ENCODE peak calls at places on chromosomes 7 and 10, in four cellular contexts. B is GM23248, G is fibroblast of the aortic adventitia, M is astrocyte of the cerebellum. T is an unnamed sample.

GRCh38 chr10:128078136-128078969 is 47.9 kb downstream of the MKI67 start:
- DNase-seq in M (peak), B (peak), G (peak), T (peak)

GRCh38 chr7:37311282-37311868 is 137.3 kb downstream of the ELMO1 start:
- DNase-seq in B (peak), G (no peak), M (peak), T (no peak)

GRCh38 chr10:121942749-121943148 is 14.9 kb upstream of the ATE1 start:
- DNase-seq in M (peak), G (peak), B (peak), T (peak)

GRCh38 chr10:60135020-60135419 is 228.7 kb upstream of the CCDC6 start:
- DNase-seq in B (no peak), G (no peak), M (no peak), T (no peak)

GRCh38 chr10:79046326-79046725 is 22.4 kb upstream of the ZMIZ1 start:
- DNase-seq in M (no peak), G (no peak), B (no peak), T (no peak)

GRCh38 chr10:110407301-110408170 is 90.2 kb upstream of the DUSP5 start:
- DNase-seq in G (peak), M (no peak), B (peak), T (peak)

GRCh38 chr7:5448378-5449042 is 24.9 kb upstream of the TNRC18 start:
- DNase-seq in B (no peak), M (no peak), G (no peak), T (peak)

GRCh38 chr7:51278797-51279196 is 37.8 kb downstream of the COBL start:
- DNase-seq in M (no peak), B (no peak), G (no peak), T (no peak)

GRCh38 chr10:35643151-35643975 is 1.3 kb upstream of the FZD8 start:
- DNase-seq in B (peak), G (peak), M (peak), T (peak)

GRCh38 chr10:77695186-77695585 is 57.6 kb upstream of the KCNMA1 start:
- DNase-seq in M (no peak), B (no peak), G (no peak), T (no peak)

GRCh38 chr10:31697271-31698168 is 231.1 kb downstream of the ARHGAP12 start:
- DNase-seq in G (peak), B (peak), M (peak), T (peak)

GRCh38 chr10:113644185-113645120 is 19.4 kb downstream of the NRAP start:
- DNase-seq in G (peak), M (peak), B (peak), T (peak)

GRCh38 chr7:100122067-100122466 is 2.6 kb downstream of the CNPY4 start:
- DNase-seq in G (no peak), B (no peak), M (no peak), T (no peak)

GRCh38 chr7:130838738-130839137 is 104.7 kb upstream of the KLF14 start:
- DNase-seq in B (peak), M (peak), G (peak), T (peak)

GRCh38 chr7:4215176-4215720 is 466.8 kb upstream of the FOXK1 start:
- DNase-seq in M (no peak), G (no peak), B (no peak), T (no peak)

GRCh38 chr7:129368389-129368986 is 65.7 kb upstream of the STRIP2 start:
- DNase-seq in M (no peak), B (no peak), G (no peak), T (no peak)

GRCh38 chr7:23470290-23471089 is at the start of gene IGF2BP3:
- DNase-seq in B (peak), G (peak), M (peak), T (peak)

GRCh38 chr10:94402204-94403033 is at the start of gene TBC1D12:
- DNase-seq in G (peak), B (peak), M (peak), T (peak)

GRCh38 chr10:130027716-130028464 is 63.8 kb upstream of the EBF3 start:
- DNase-seq in B (peak), M (no peak), G (peak), T (no peak)

GRCh38 chr10:36003688-36004087 is 361.6 kb upstream of the FZD8 start:
- DNase-seq in G (no peak), B (no peak), M (no peak), T (no peak)

GRCh38 chr7:128217030-128217805 is 23.9 kb upstream of the LEP start:
- DNase-seq in G (peak), B (peak), M (no peak), T (peak)

GRCh38 chr10:114334301-114334700 is 70.0 kb downstream of the AFAP1L2 start:
- DNase-seq in M (peak), G (no peak), B (no peak), T (no peak)

GRCh38 chr7:159042639-159043101 is 102.0 kb downstream of the VIPR2 start:
- DNase-seq in B (no peak), M (no peak), G (no peak), T (no peak)

GRCh38 chr10:112650588-112651030 is 203.6 kb downstream of the VTI1A start:
- DNase-seq in G (peak), B (peak), M (no peak), T (peak)

GRCh38 chr7:90825779-90826178 is 229.7 kb downstream of the CDK14 start:
- DNase-seq in B (peak), G (peak), M (no peak), T (no peak)

GRCh38 chr7:43905209-43905946 is 1.0 kb downstream of the URGCP start:
- DNase-seq in G (peak), B (peak), M (no peak), T (peak)

GRCh38 chr7:120997902-120998301 is 9.4 kb downstream of the CPED1 start:
- DNase-seq in B (no peak), G (no peak), M (no peak), T (no peak)

GRCh38 chr10:3874988-3875841 is 90.2 kb upstream of the KLF6 start:
- DNase-seq in G (no peak), B (no peak), M (no peak), T (no peak)
- H3K4me3 ChIP-seq in G (no peak), B (no peak), M (no peak), T (no peak)

GRCh38 chr7:132879579-132879978 is 202.3 kb downstream of the CHCHD3 start:
- DNase-seq in G (no peak), M (no peak), B (no peak), T (no peak)

GRCh38 chr7:132878228-132878919 is 203.5 kb downstream of the CHCHD3 start:
- DNase-seq in B (no peak), G (no peak), M (no peak), T (peak)

GRCh38 chr7:132877578-132877977 is 204.3 kb downstream of the CHCHD3 start:
- DNase-seq in G (no peak), M (no peak), B (no peak), T (no peak)

GRCh38 chr7:132881317-132881716 is 200.6 kb downstream of the CHCHD3 start:
- DNase-seq in M (no peak), B (no peak), G (no peak), T (no peak)

GRCh38 chr7:132882714-132883428 is 199.0 kb downstream of the CHCHD3 start:
- DNase-seq in G (no peak), M (no peak), B (no peak), T (no peak)
- H3K4me3 ChIP-seq in G (no peak), M (no peak), B (no peak), T (no peak)

GRCh38 chr7:105678811-105679495 is 97.7 kb upstream of the EFCAB10 start:
- DNase-seq in B (peak), M (no peak), G (peak), T (peak)

GRCh38 chr7:105675873-105676484 is 94.7 kb upstream of the EFCAB10 start:
- DNase-seq in B (no peak), G (no peak), M (no peak), T (no peak)

GRCh38 chr7:105677395-105677701 is 96.1 kb upstream of the EFCAB10 start:
- DNase-seq in B (no peak), G (no peak), M (no peak), T (no peak)

GRCh38 chr7:105680505-105681187 is 99.4 kb upstream of the EFCAB10 start:
- DNase-seq in B (no peak), M (no peak), G (no peak), T (no peak)

GRCh38 chr7:105677803-105678583 is 96.7 kb upstream of the EFCAB10 start:
- DNase-seq in B (peak), M (no peak), G (no peak), T (no peak)
- H3K4me3 ChIP-seq in B (peak), M (no peak), G (no peak), T (no peak)

GRCh38 chr10:86387221-86387794 is 20.7 kb upstream of the GRID1 start:
- DNase-seq in B (no peak), M (no peak), G (no peak), T (no peak)

GRCh38 chr10:86390337-86391120 is 23.9 kb upstream of the GRID1 start:
- DNase-seq in M (no peak), G (no peak), B (no peak), T (no peak)

GRCh38 chr10:86391236-86391840 is 24.7 kb upstream of the GRID1 start:
- DNase-seq in B (no peak), M (no peak), G (no peak), T (no peak)

GRCh38 chr10:86388119-86388704 is 21.6 kb upstream of the GRID1 start:
- DNase-seq in B (no peak), G (no peak), M (no peak), T (no peak)

DNA sequence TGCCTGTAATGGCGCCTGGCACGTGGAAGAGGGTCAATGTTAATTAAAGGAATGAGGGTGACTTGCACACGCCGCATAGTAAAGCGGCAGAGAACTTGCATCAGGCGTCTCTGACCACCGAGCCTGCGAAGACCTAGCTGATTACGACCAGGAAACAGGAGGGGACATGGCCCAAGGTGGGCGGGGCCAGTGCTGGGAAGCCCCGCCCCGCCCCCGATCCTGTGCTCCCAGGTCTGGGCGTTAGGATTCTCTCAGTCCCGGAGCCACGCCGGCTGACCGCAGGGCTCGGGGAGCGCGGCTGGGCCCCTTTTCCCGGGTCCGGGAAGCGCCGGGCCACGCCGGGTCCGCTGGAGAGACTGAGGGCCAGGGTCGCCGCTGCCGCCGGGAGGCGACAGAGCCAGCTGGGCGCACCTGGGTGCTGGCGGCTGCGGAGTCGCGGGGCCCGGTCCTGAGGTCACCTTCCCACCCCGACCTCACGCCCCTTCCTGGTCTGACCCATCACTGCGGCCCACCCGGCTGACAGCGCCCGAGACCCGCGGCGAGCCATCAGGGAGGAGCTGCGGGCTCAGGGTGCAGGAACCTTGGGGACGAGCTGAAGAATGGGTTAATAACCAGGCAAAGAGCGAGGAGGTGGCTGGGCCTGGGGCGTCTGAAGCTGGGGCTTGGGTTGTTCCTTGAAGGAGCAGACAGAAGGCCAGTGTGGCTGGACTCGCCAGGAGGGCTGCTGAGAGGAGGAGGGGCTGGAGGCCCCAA is 23.0 kb upstream of the GRID1 start:
- DNase-seq in B (peak), M (no peak), G (peak), T (no peak)
- H3K4me3 ChIP-seq in B (peak), M (peak), G (peak), T (peak)

DNA sequence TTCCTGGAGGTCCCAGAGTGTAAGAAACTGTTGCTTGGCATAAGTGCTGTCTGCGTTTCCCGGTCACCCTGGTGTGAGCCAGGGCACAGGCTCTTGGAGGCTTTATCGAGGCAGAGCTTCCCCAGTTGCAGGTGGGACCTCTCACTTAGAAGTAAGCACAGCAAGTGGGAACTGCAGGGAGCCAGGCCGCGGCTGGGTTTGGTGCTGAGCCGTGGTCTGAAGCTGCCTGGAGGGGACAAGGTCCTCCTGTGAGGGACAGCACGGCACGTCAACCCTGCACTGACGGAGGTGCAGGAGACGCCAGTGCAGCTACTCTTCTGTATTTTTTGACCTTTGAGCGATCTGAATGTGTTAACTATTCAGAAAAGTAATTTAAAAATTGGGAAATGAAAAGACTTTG is 55.8 kb upstream of the PFKFB3 start:
- DNase-seq in M (no peak), B (no peak), G (no peak), T (no peak)
- H3K4me3 ChIP-seq in M (no peak), B (no peak), G (no peak), T (no peak)

DNA sequence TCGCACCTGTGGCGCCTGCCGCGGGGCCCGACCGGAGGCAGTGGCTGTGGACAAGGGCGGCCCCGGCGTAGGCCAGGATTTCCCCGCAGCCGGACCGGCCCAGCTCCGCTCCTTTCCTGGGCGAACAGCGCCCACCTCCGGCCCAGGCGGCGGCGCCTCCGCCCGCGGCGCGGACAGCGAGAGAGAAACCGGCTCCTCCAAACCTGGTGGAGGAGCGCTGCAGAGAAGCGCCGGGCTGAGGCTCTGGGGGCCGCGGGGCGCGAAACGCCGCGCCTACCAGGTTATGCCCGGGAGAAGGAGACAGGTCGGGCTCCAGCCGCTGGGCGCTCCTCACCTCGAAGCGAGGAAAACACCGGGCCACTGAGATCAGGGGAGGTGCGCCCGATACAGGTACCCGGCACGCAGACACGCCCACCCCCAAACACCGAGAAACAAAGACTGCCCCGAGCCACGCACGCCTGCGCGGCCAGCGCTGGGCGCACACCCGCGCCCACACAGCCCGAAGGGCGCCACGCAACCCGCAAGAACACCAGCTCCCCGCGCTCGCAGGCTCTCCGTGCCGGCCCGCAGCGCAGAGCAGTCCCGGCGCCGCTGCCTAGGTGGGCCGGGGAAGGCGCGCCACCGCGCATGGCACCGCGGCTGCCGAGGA is 3.3 kb downstream of the GRID1 start:
- DNase-seq in B (peak), G (no peak), M (no peak), T (peak)
- H3K4me3 ChIP-seq in B (no peak), G (no peak), M (no peak), T (peak)